ENCODE peak calls at places on chromosomes 6 and 20, in ten cellular contexts. One of them, this sample, is unnamed.
A peak's percentile ranks its signal among the peaks of the same experiment; 100 is the strongest.

GRCh38 chr6:13413906-13414555 is 73.4 kb downstream of the GFOD1 start:
- DNase-seq in CD4-positive, alpha-beta T cell: no peak
- DNase-seq in left lung: no peak
- DNase-seq in WTC11: no peak
- DNase-seq in spleen: peak; percentile 77
- DNase-seq in AG09319: no peak
- DNase-seq in IMR-90: peak; percentile 34
- DNase-seq in A549: no peak
- DNase-seq in GM12865: no peak
- DNase-seq in cardiac fibroblast: no peak
- DNase-seq in this sample: no peak

GRCh38 chr6:5113096-5113495 is 28.0 kb downstream of the PPP1R3G start:
- DNase-seq in CD4-positive, alpha-beta T cell: no peak
- DNase-seq in left lung: no peak
- DNase-seq in WTC11: no peak
- DNase-seq in spleen: no peak
- DNase-seq in AG09319: no peak
- DNase-seq in IMR-90: no peak
- DNase-seq in A549: no peak
- DNase-seq in GM12865: no peak
- DNase-seq in cardiac fibroblast: no peak
- DNase-seq in this sample: no peak

GRCh38 chr20:34863421-34863965 is 9.2 kb downstream of the GGT7 start:
- DNase-seq in CD4-positive, alpha-beta T cell: no peak
- DNase-seq in left lung: peak; percentile 70
- DNase-seq in WTC11: peak; percentile 36
- DNase-seq in spleen: no peak
- DNase-seq in AG09319: no peak
- DNase-seq in IMR-90: no peak
- DNase-seq in A549: no peak
- DNase-seq in GM12865: no peak
- DNase-seq in cardiac fibroblast: no peak
- DNase-seq in this sample: no peak

GRCh38 chr6:79810153-79810806 is 137.1 kb downstream of the ELOVL4 start:
- DNase-seq in CD4-positive, alpha-beta T cell: no peak
- DNase-seq in left lung: no peak
- DNase-seq in WTC11: no peak
- DNase-seq in spleen: no peak
- DNase-seq in AG09319: no peak
- DNase-seq in IMR-90: no peak
- DNase-seq in A549: no peak
- DNase-seq in GM12865: no peak
- DNase-seq in cardiac fibroblast: no peak
- DNase-seq in this sample: no peak

GRCh38 chr6:102717737-102718427 is 1324.4 kb downstream of the GRIK2 start:
- DNase-seq in CD4-positive, alpha-beta T cell: no peak
- DNase-seq in left lung: no peak
- DNase-seq in WTC11: no peak
- DNase-seq in spleen: no peak
- DNase-seq in AG09319: no peak
- DNase-seq in IMR-90: no peak
- DNase-seq in A549: no peak
- DNase-seq in GM12865: no peak
- DNase-seq in cardiac fibroblast: no peak
- DNase-seq in this sample: no peak

GRCh38 chr6:39929733-39930461 is 4.4 kb downstream of the MOCS1 start:
- DNase-seq in CD4-positive, alpha-beta T cell: no peak
- DNase-seq in left lung: no peak
- DNase-seq in WTC11: no peak
- DNase-seq in spleen: peak; percentile 32
- DNase-seq in AG09319: peak; percentile 7
- DNase-seq in IMR-90: peak; percentile 26
- DNase-seq in A549: no peak
- DNase-seq in GM12865: no peak
- DNase-seq in cardiac fibroblast: peak; percentile 79
- DNase-seq in this sample: no peak

GRCh38 chr6:53300656-53301551 is 47.8 kb downstream of the ELOVL5 start:
- DNase-seq in CD4-positive, alpha-beta T cell: peak; percentile 20
- DNase-seq in left lung: no peak
- DNase-seq in WTC11: no peak
- DNase-seq in spleen: peak; percentile 80
- DNase-seq in AG09319: no peak
- DNase-seq in IMR-90: no peak
- DNase-seq in A549: no peak
- DNase-seq in GM12865: no peak
- DNase-seq in cardiac fibroblast: peak; percentile 45
- DNase-seq in this sample: no peak

GRCh38 chr20:48154040-48154439 is 368.8 kb upstream of the SULF2 start:
- DNase-seq in CD4-positive, alpha-beta T cell: no peak
- DNase-seq in left lung: no peak
- DNase-seq in WTC11: no peak
- DNase-seq in spleen: no peak
- DNase-seq in AG09319: no peak
- DNase-seq in IMR-90: no peak
- DNase-seq in A549: no peak
- DNase-seq in GM12865: no peak
- DNase-seq in cardiac fibroblast: no peak
- DNase-seq in this sample: no peak

GRCh38 chr6:29964904-29965872 is 22.9 kb downstream of the HLA-A start:
- DNase-seq in CD4-positive, alpha-beta T cell: peak; percentile 65
- DNase-seq in left lung: peak; percentile 90
- DNase-seq in WTC11: peak; percentile 35
- DNase-seq in spleen: peak; percentile 92
- DNase-seq in AG09319: peak; percentile 71
- DNase-seq in IMR-90: peak; percentile 91
- DNase-seq in A549: peak; percentile 77
- DNase-seq in GM12865: peak; percentile 94
- DNase-seq in cardiac fibroblast: peak; percentile 86
- DNase-seq in this sample: peak; percentile 89

GRCh38 chr6:158849899-158850806 is 31.0 kb upstream of the EZR start:
- DNase-seq in CD4-positive, alpha-beta T cell: peak; percentile 38
- DNase-seq in left lung: no peak
- DNase-seq in WTC11: no peak
- DNase-seq in spleen: no peak
- DNase-seq in AG09319: no peak
- DNase-seq in IMR-90: peak; percentile 97
- DNase-seq in A549: peak; percentile 97
- DNase-seq in GM12865: peak; percentile 40
- DNase-seq in cardiac fibroblast: peak; percentile 95
- DNase-seq in this sample: peak; percentile 88

GRCh38 chr20:45318948-45319347 is 10.8 kb upstream of the MATN4 start:
- DNase-seq in CD4-positive, alpha-beta T cell: no peak
- DNase-seq in left lung: no peak
- DNase-seq in WTC11: no peak
- DNase-seq in spleen: no peak
- DNase-seq in AG09319: no peak
- DNase-seq in IMR-90: no peak
- DNase-seq in A549: no peak
- DNase-seq in GM12865: no peak
- DNase-seq in cardiac fibroblast: no peak
- DNase-seq in this sample: no peak

GRCh38 chr6:30206799-30207618 is 6.2 kb downstream of the TRIM26 start:
- DNase-seq in CD4-positive, alpha-beta T cell: no peak
- DNase-seq in left lung: no peak
- DNase-seq in WTC11: no peak
- DNase-seq in spleen: no peak
- DNase-seq in AG09319: no peak
- DNase-seq in IMR-90: peak; percentile 20
- DNase-seq in A549: peak; percentile 41
- DNase-seq in GM12865: no peak
- DNase-seq in cardiac fibroblast: peak; percentile 34
- DNase-seq in this sample: no peak

GRCh38 chr6:169826697-169827096 is 75.3 kb downstream of the ERMARD start:
- DNase-seq in CD4-positive, alpha-beta T cell: no peak
- DNase-seq in left lung: no peak
- DNase-seq in WTC11: no peak
- DNase-seq in spleen: no peak
- DNase-seq in AG09319: no peak
- DNase-seq in IMR-90: no peak
- DNase-seq in A549: no peak
- DNase-seq in GM12865: no peak
- DNase-seq in cardiac fibroblast: no peak
- DNase-seq in this sample: no peak

GRCh38 chr6:63899550-63899949 is 263.9 kb downstream of the PHF3 start:
- DNase-seq in CD4-positive, alpha-beta T cell: no peak
- DNase-seq in left lung: no peak
- DNase-seq in WTC11: no peak
- DNase-seq in spleen: no peak
- DNase-seq in AG09319: no peak
- DNase-seq in IMR-90: peak; percentile 68
- DNase-seq in A549: peak; percentile 1
- DNase-seq in GM12865: no peak
- DNase-seq in cardiac fibroblast: peak; percentile 76
- DNase-seq in this sample: no peak

GRCh38 chr6:37177083-37177949 is 7.4 kb downstream of the PIM1 start:
- DNase-seq in CD4-positive, alpha-beta T cell: no peak
- DNase-seq in left lung: no peak
- DNase-seq in WTC11: no peak
- DNase-seq in spleen: no peak
- DNase-seq in AG09319: no peak
- DNase-seq in IMR-90: no peak
- DNase-seq in A549: no peak
- DNase-seq in GM12865: no peak
- DNase-seq in cardiac fibroblast: no peak
- DNase-seq in this sample: no peak

DNA sequence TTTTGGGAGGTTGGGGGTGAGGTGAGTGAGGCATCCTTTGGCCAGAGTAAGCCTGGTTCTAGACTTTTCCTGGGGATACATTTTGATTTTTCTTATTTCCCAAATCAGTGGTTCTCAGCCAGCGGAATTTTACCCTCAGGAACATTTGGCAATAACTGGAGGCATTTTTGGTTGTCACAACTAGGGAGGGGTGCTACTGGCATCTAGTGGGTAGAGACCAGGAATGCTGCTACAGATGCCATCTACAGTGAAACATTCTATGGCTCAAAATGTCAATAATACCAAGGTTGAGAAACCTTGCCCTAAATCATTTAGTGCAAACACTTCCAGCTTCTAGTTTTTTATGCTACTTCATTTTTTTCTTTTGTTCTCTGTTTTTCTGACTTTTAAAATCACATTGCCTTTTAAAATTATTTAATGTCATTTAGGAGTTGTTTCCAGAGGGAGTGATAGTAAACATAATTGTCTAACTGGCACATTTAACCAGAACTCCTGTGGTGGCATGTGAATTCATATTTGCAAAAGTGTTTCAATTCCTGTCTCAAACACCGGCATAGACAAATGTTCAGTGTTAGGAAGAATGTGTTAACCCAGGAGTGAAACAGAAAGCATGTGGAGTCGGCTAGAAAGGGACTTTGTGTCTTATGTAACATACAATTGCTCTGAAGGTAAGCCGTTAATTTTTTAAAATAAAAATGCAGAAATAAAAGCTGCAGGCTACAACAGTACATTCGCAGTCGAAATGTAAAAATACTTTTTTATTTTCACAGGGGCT is 59.0 kb downstream of the QRSL1 start:
- DNase-seq in CD4-positive, alpha-beta T cell: no peak
- DNase-seq in left lung: no peak
- DNase-seq in WTC11: no peak
- DNase-seq in spleen: no peak
- DNase-seq in AG09319: no peak
- DNase-seq in IMR-90: no peak
- DNase-seq in A549: peak; percentile 7
- DNase-seq in GM12865: peak; percentile 45
- DNase-seq in cardiac fibroblast: no peak
- DNase-seq in this sample: no peak
- TF ChIP-seq CTCF in CD4-positive, alpha-beta T cell: no peak
- TF ChIP-seq CTCF in left lung: no peak
- TF ChIP-seq CTCF in WTC11: no peak
- TF ChIP-seq CTCF in spleen: no peak
- TF ChIP-seq CTCF in AG09319: no peak
- TF ChIP-seq CTCF in IMR-90: no peak
- TF ChIP-seq CTCF in A549: no peak
- TF ChIP-seq CTCF in GM12865: peak; percentile 15
- TF ChIP-seq CTCF in cardiac fibroblast: no peak
- TF ChIP-seq CTCF in this sample: no peak

DNA sequence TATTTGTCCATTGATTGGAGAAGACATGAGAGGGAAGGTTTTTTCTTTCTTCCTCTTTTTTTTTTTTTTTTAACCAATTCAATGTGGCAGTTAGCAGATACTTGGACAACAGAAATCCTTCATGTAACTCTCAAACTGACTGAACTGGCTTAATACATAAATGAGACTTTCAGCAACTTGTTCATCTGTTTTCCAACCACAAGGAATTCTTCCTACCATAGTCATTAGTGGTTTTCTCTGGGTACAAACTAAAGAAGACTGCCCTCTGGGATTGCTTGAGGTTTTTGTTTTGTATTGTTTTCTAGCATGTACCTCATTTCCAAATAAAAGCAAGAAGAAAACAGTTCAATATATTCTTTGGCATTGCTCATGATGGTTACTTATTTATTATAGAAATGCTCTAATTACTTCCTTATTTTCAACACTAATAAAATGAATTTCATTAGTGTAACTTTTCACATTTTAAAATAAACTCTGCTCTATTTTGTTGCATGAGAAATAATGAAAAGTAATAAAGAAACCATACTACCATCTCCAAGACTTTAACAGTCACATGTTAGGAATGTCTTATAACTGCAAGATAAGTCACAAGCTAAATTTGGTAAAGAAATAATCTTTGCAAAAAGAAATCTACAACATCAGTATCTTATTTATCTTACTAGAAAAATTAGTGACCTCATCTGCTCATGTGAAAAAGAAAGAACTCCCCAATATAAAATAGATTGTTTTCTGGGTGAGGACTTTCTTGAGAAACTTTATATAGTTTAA is 52.0 kb downstream of the ME1 start:
- DNase-seq in CD4-positive, alpha-beta T cell: no peak
- DNase-seq in left lung: no peak
- DNase-seq in WTC11: no peak
- DNase-seq in spleen: no peak
- DNase-seq in AG09319: no peak
- DNase-seq in IMR-90: peak; percentile 76
- DNase-seq in A549: no peak
- DNase-seq in GM12865: no peak
- DNase-seq in cardiac fibroblast: peak; percentile 79
- DNase-seq in this sample: no peak
- TF ChIP-seq CTCF in CD4-positive, alpha-beta T cell: no peak
- TF ChIP-seq CTCF in left lung: no peak
- TF ChIP-seq CTCF in WTC11: no peak
- TF ChIP-seq CTCF in spleen: no peak
- TF ChIP-seq CTCF in AG09319: no peak
- TF ChIP-seq CTCF in IMR-90: no peak
- TF ChIP-seq CTCF in A549: no peak
- TF ChIP-seq CTCF in GM12865: no peak
- TF ChIP-seq CTCF in cardiac fibroblast: no peak
- TF ChIP-seq CTCF in this sample: no peak

GRCh38 chr6:142746524-142746923 is 198.5 kb downstream of the HIVEP2 start:
- DNase-seq in CD4-positive, alpha-beta T cell: no peak
- DNase-seq in left lung: no peak
- DNase-seq in WTC11: peak; percentile 59
- DNase-seq in spleen: no peak
- DNase-seq in AG09319: no peak
- DNase-seq in IMR-90: peak; percentile 27
- DNase-seq in A549: peak; percentile 26
- DNase-seq in GM12865: peak; percentile 57
- DNase-seq in cardiac fibroblast: peak; percentile 30
- DNase-seq in this sample: no peak
- TF ChIP-seq CTCF in CD4-positive, alpha-beta T cell: peak; percentile 56
- TF ChIP-seq CTCF in left lung: peak; percentile 29
- TF ChIP-seq CTCF in WTC11: no peak
- TF ChIP-seq CTCF in spleen: peak; percentile 27
- TF ChIP-seq CTCF in AG09319: peak; percentile 14
- TF ChIP-seq CTCF in IMR-90: peak; percentile 32
- TF ChIP-seq CTCF in A549: peak; percentile 28
- TF ChIP-seq CTCF in GM12865: peak; percentile 43
- TF ChIP-seq CTCF in cardiac fibroblast: peak; percentile 36
- TF ChIP-seq CTCF in this sample: peak; percentile 55

GRCh38 chr6:97978855-97979271 is 695.8 kb upstream of the MMS22L start:
- DNase-seq in CD4-positive, alpha-beta T cell: no peak
- DNase-seq in left lung: peak; percentile 51
- DNase-seq in WTC11: peak; percentile 77
- DNase-seq in spleen: peak; percentile 41
- DNase-seq in AG09319: no peak
- DNase-seq in IMR-90: no peak
- DNase-seq in A549: peak; percentile 7
- DNase-seq in GM12865: no peak
- DNase-seq in cardiac fibroblast: no peak
- DNase-seq in this sample: no peak
- TF ChIP-seq CTCF in CD4-positive, alpha-beta T cell: no peak
- TF ChIP-seq CTCF in left lung: no peak
- TF ChIP-seq CTCF in WTC11: peak; percentile 41
- TF ChIP-seq CTCF in spleen: no peak
- TF ChIP-seq CTCF in AG09319: no peak
- TF ChIP-seq CTCF in IMR-90: no peak
- TF ChIP-seq CTCF in A549: peak; percentile 14
- TF ChIP-seq CTCF in GM12865: no peak
- TF ChIP-seq CTCF in cardiac fibroblast: no peak
- TF ChIP-seq CTCF in this sample: no peak